ENCODE peak calls at places on chromosomes 12 and 14, in ten cellular contexts. Q is suprapubic skin, X is HL-60, T is esophagus muscularis mucosa, U is stomach, L is GM23338, C is transverse colon, G is endothelial cell of umbilical vein, B is HCT116, A is SK-N-SH. Z is an unnamed sample.
A peak's percentile ranks its signal among the peaks of the same experiment; 100 is the strongest.

GRCh38 chr12:6471992-6472366 is 1.5 kb upstream of the VAMP1 start:
- DNase-seq in Q (no peak), X (peak; percentile 64), T (no peak), U (no peak), L (no peak), C (no peak), G (no peak), B (no peak), A (no peak), Z (no peak)

GRCh38 chr14:101877766-101878165 is 86.6 kb upstream of the DYNC1H1 start:
- DNase-seq in Q (no peak), X (no peak), T (no peak), U (no peak), L (no peak), C (no peak), G (no peak), B (no peak), A (no peak), Z (no peak)

GRCh38 chr12:67919406-67919805 is 69.8 kb upstream of the IFNG-AS1 start:
- DNase-seq in Q (no peak), X (no peak), T (no peak), U (no peak), L (no peak), C (no peak), G (no peak), B (no peak), A (no peak), Z (no peak)

GRCh38 chr12:3071107-3071506 is 6.1 kb upstream of the TSPAN9 start:
- DNase-seq in Q (no peak), X (no peak), T (no peak), U (no peak), L (no peak), C (no peak), G (no peak), B (no peak), A (no peak), Z (peak; percentile 42)

GRCh38 chr14:50225974-50226297 is 5.4 kb downstream of the SOS2 start:
- DNase-seq in Q (no peak), X (peak; percentile 15), T (no peak), U (no peak), L (peak; percentile 62), C (no peak), G (no peak), B (no peak), A (no peak), Z (no peak)

GRCh38 chr12:11743748-11744147 is 94.3 kb downstream of the ETV6 start:
- DNase-seq in Q (no peak), X (no peak), T (no peak), U (no peak), L (peak; percentile 86), C (no peak), G (no peak), B (no peak), A (no peak), Z (no peak)

GRCh38 chr14:83047436-83047835 is 1513.8 kb upstream of the SEL1L start:
- DNase-seq in Q (no peak), X (no peak), T (no peak), U (no peak), L (no peak), C (no peak), G (no peak), B (no peak), A (no peak), Z (no peak)

GRCh38 chr12:68097386-68097785 is 62.2 kb downstream of the IFNG start:
- DNase-seq in Q (no peak), X (no peak), T (no peak), U (no peak), L (no peak), C (no peak), G (no peak), B (no peak), A (no peak), Z (no peak)

GRCh38 chr12:71397433-71397954 is 42.1 kb upstream of the LGR5 start:
- DNase-seq in Q (no peak), X (no peak), T (no peak), U (no peak), L (no peak), C (no peak), G (no peak), B (no peak), A (no peak), Z (no peak)

GRCh38 chr14:100223332-100224171 is 15.4 kb upstream of the YY1 start:
- DNase-seq in Q (no peak), X (no peak), T (no peak), U (no peak), L (peak; percentile 40), C (no peak), G (no peak), B (no peak), A (no peak), Z (no peak)

GRCh38 chr14:54470701-54471100 is 18.1 kb downstream of the GMFB start:
- DNase-seq in Q (no peak), X (no peak), T (no peak), U (peak; percentile 49), L (no peak), C (no peak), G (no peak), B (no peak), A (no peak), Z (no peak)

GRCh38 chr14:65879218-65880009 is 466.9 kb downstream of the FUT8 start:
- DNase-seq in Q (no peak), X (peak; percentile 32), T (no peak), U (no peak), L (no peak), C (no peak), G (peak; percentile 36), B (peak; percentile 7), A (no peak), Z (no peak)

GRCh38 chr14:76201162-76201561 is 49.4 kb downstream of the GPATCH2L start:
- DNase-seq in Q (no peak), X (no peak), T (no peak), U (no peak), L (no peak), C (no peak), G (no peak), B (no peak), A (no peak), Z (no peak)

GRCh38 chr14:76203086-76204001 is 51.6 kb downstream of the GPATCH2L start:
- DNase-seq in Q (no peak), X (no peak), T (no peak), U (no peak), L (no peak), C (no peak), G (peak; percentile 41), B (no peak), A (no peak), Z (no peak)

GRCh38 chr14:76204436-76205230 is 52.9 kb downstream of the GPATCH2L start:
- DNase-seq in Q (no peak), X (no peak), T (no peak), U (no peak), L (no peak), C (no peak), G (no peak), B (no peak), A (no peak), Z (no peak)

GRCh38 chr14:76208340-76208739 is 56.6 kb downstream of the GPATCH2L start:
- DNase-seq in Q (no peak), X (no peak), T (no peak), U (no peak), L (peak; percentile 36), C (no peak), G (no peak), B (no peak), A (no peak), Z (no peak)

GRCh38 chr14:76205708-76206107 is 54.0 kb downstream of the GPATCH2L start:
- DNase-seq in Q (no peak), X (no peak), T (no peak), U (no peak), L (no peak), C (no peak), G (no peak), B (no peak), A (no peak), Z (no peak)
- TF ChIP-seq POLR2AphosphoS5 in Q (no peak), X (no peak), T (no peak), U (no peak), L (no peak), C (no peak), G (no peak), B (no peak), A (no peak), Z (no peak)

DNA sequence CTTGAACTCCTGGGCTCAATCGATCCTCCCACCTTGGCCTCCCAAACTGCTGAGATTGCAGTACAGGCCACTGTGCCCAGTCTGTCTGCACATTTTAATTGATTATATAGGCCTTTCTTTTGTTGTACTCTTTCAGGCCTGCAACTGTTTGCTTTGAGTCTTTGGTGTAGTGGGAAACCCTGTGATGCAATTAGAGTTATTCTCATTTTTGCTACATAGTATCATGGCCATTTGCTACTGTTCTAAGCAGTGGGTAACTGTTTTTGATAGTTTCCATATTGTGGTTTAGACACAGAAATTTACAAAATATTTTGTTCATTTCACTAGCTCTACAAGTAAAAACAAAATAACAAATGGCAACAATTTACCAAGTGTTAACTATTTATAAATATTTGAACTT is 6.3 kb upstream of the TUBA1B start:
- DNase-seq in Q (no peak), X (no peak), T (no peak), U (no peak), L (no peak), C (no peak), G (no peak), B (no peak), A (no peak), Z (no peak)
- H3K4me3 ChIP-seq in Q (no peak overlapping the region), X (no peak overlapping the region), T (no peak overlapping the region), U (no peak overlapping the region), L (no peak overlapping the region), C (no peak overlapping the region), G (no peak overlapping the region), B (no peak overlapping the region), A (no peak overlapping the region), Z (no peak overlapping the region)

DNA sequence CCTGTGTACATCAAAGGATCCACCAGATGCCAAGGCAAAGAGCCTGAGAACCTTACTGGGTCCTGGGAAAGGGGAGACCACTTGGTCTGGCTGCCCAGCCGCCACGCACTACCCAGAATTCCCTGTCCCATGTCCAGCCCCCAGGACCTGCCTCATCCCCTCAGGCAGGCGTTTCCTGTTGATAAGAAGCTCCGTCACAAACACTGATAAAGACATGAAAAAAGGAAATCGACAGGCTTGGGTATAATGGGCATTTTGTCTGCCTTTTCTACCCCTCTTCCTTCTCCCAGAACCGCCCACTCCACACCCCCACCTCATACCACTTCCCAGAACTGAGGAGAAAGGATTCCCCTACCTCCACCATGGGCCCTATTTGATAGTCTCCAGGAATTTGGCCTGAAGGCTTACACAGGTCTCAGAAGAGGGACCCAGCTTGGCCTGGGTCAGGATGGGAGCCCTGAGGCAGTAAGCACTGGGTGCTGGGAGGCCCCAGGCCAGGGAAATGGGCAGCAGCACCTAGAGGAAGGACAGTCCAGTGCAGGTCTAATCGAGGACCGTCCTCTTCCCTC is 18.8 kb downstream of the ACVRL1 start:
- DNase-seq in Q (no peak), X (no peak), T (no peak), U (no peak), L (no peak), C (no peak), G (peak; percentile 98), B (no peak), A (no peak), Z (no peak)
- TF ChIP-seq POLR2AphosphoS5 in Q (no peak), X (no peak), T (no peak), U (no peak), L (no peak), C (no peak), G (peak; percentile 93), B (no peak), A (no peak), Z (no peak)

DNA sequence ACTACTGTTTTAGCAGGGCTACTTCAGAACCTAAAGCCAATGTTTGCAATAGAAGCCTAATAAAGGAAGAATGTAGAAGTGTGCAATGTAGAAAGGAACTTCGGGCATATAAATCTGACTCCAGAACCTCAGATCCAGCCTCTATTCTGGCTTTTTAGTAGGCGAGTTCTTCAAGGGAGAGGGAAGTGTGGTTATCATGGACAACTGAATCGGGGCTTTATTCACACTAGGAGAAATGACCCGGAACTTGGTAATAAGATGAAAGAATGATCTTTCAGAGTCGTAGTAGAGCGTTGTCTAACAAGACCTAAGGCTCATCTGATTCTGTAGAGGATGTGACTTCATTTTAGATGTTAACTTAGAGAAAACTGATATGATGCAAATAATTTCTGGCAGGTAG is 72.9 kb downstream of the CRADD start:
- DNase-seq in Q (no peak), X (no peak), T (no peak), U (no peak), L (no peak), C (no peak), G (no peak), B (no peak), A (no peak), Z (no peak)
- H3K4me3 ChIP-seq in Q (no peak overlapping the region), X (no peak overlapping the region), T (no peak overlapping the region), U (no peak overlapping the region), L (no peak overlapping the region), C (no peak overlapping the region), G (no peak overlapping the region), B (no peak overlapping the region), A (no peak overlapping the region), Z (no peak overlapping the region)

Z was measured in prostate gland.